ENCODE peak calls at places on chromosomes 3 and 15, in nine cellular contexts. H, L, V, T, S, D, M, P and C are unnamed samples.

GRCh38 chr3:137150825-137151224 is 193.0 kb downstream of the IL20RB start:
- DNase-seq in M (no peak), S (no peak), L (no peak), P (no peak), T (no peak), D (no peak), V (no peak), H (no peak), C (no peak)

GRCh38 chr3:137194301-137194700 is 236.5 kb downstream of the IL20RB start:
- DNase-seq in D (no peak), L (no peak), P (no peak), M (no peak), S (no peak), V (no peak), T (no peak), H (no peak), C (no peak)

GRCh38 chr3:126194713-126195305 is 14.4 kb upstream of the ALDH1L1 start:
- DNase-seq in V (no peak), T (no peak), H (peak), M (no peak), D (peak), P (no peak), L (no peak), S (no peak), C (no peak)

GRCh38 chr15:57455969-57456368 is 79.7 kb downstream of the CGNL1 start:
- DNase-seq in T (no peak), M (no peak), V (no peak), P (no peak), H (no peak), S (no peak), D (no peak), L (no peak), C (no peak)

GRCh38 chr3:173021547-173022185 is 119.4 kb downstream of the SPATA16 start:
- DNase-seq in V (no peak), L (no peak), D (no peak), T (no peak), M (no peak), S (no peak), P (no peak), H (no peak), C (no peak)

GRCh38 chr3:62805578-62805977 is 69.6 kb downstream of the CADPS start:
- DNase-seq in P (no peak), H (no peak), M (no peak), S (no peak), V (no peak), D (no peak), L (no peak), T (no peak), C (no peak)

GRCh38 chr3:13161021-13161759 is 88.0 kb upstream of the IQSEC1 start:
- DNase-seq in D (no peak), L (no peak), H (no peak), V (no peak), S (no peak), T (no peak), P (no peak), M (no peak), C (peak)

GRCh38 chr3:113743006-113743639 is 2.9 kb downstream of the NAA50 start:
- DNase-seq in S (no peak), D (no peak), M (no peak), V (no peak), L (no peak), P (no peak), H (peak), T (no peak), C (no peak)

GRCh38 chr15:63473999-63474809 is 30.2 kb upstream of the USP3 start:
- DNase-seq in H (peak), P (no peak), D (peak), M (peak), S (no peak), T (no peak), V (peak), L (no peak), C (peak)

GRCh38 chr15:73334086-73334485 is 34.7 kb downstream of the HCN4 start:
- DNase-seq in T (no peak), H (no peak), P (no peak), S (no peak), D (no peak), V (no peak), M (no peak), L (no peak), C (no peak)

GRCh38 chr3:165778456-165778855 is 58.8 kb downstream of the BCHE start:
- DNase-seq in M (no peak), L (no peak), T (no peak), S (no peak), D (no peak), P (no peak), H (no peak), V (no peak), C (no peak)

GRCh38 chr15:39246523-39246922 is 334.4 kb upstream of the THBS1 start:
- DNase-seq in V (no peak), H (no peak), M (no peak), P (no peak), D (no peak), L (no peak), T (no peak), S (no peak), C (no peak)

GRCh38 chr3:18425641-18426403 is 683 bp upstream of the SATB1 start:
- DNase-seq in V (peak), P (no peak), M (peak), H (peak), S (peak), T (no peak), D (no peak), L (peak), C (peak)

GRCh38 chr15:36844453-36845094 is 255.8 kb downstream of the MEIS2 start:
- DNase-seq in V (no peak), L (no peak), S (no peak), H (no peak), P (no peak), T (no peak), M (no peak), D (peak), C (no peak)

GRCh38 chr3:195106418-195106906 is 164.5 kb downstream of the XXYLT1 start:
- DNase-seq in P (no peak), T (no peak), M (peak), D (peak), L (peak), H (peak), S (peak), V (peak), C (peak)

GRCh38 chr3:143035466-143036214 is 34.3 kb downstream of the U2SURP start:
- DNase-seq in P (no peak), H (no peak), L (no peak), T (no peak), S (no peak), M (no peak), D (peak), V (no peak), C (no peak)

GRCh38 chr15:64688770-64689169 is 86.6 kb downstream of the RBPMS2 start:
- DNase-seq in H (no peak), L (no peak), P (no peak), V (no peak), S (no peak), M (no peak), T (no peak), D (no peak), C (no peak)

GRCh38 chr15:43408789-43409188 is 37.9 kb downstream of the TUBGCP4 start:
- DNase-seq in S (no peak), L (no peak), V (no peak), H (no peak), P (no peak), M (no peak), D (no peak), T (no peak), C (no peak)

GRCh38 chr15:78243491-78243941 is 9.2 kb upstream of the ACSBG1 start:
- DNase-seq in S (peak), V (no peak), H (no peak), T (no peak), D (peak), L (no peak), P (no peak), M (no peak), C (peak)

GRCh38 chr15:78727561-78727960 is 83.7 kb downstream of the ADAMTS7 start:
- DNase-seq in T (no peak), V (no peak), H (no peak), L (no peak), M (no peak), S (no peak), P (no peak), D (peak), C (peak)

GRCh38 chr3:179826247-179826637 is 173.4 kb downstream of the USP13 start:
- DNase-seq in T (no peak), S (no peak), H (no peak), V (no peak), L (no peak), M (no peak), D (no peak), P (no peak), C (no peak)

GRCh38 chr15:90991587-90992285 is 2.6 kb downstream of the PRC1 start:
- DNase-seq in S (no peak), D (no peak), P (no peak), H (no peak), M (no peak), V (no peak), T (no peak), L (no peak), C (no peak)

GRCh38 chr3:115790759-115791158 is 167.4 kb downstream of the GAP43 start:
- DNase-seq in L (no peak), H (peak), T (no peak), D (peak), V (peak), S (no peak), M (peak), P (peak), C (peak)

GRCh38 chr3:66253790-66254620 is 33.2 kb downstream of the SLC25A26 start:
- DNase-seq in V (no peak), M (no peak), L (no peak), S (no peak), H (peak), P (peak), T (no peak), D (peak), C (no peak)

GRCh38 chr15:68207176-68207935 is 2.2 kb upstream of the CALML4 start:
- DNase-seq in D (no peak), V (no peak), P (no peak), L (no peak), S (no peak), M (no peak), H (no peak), T (no peak), C (no peak)

GRCh38 chr3:29694331-29694730 is 413.5 kb downstream of the RBMS3 start:
- DNase-seq in S (no peak), V (no peak), H (no peak), T (no peak), L (no peak), M (no peak), D (no peak), P (no peak), C (no peak)

GRCh38 chr3:195911946-195912270 is 3.6 kb upstream of the TNK2 start:
- DNase-seq in S (no peak), D (no peak), V (no peak), P (no peak), T (no peak), H (no peak), L (no peak), M (no peak), C (no peak)

GRCh38 chr3:175386630-175387029 is 527.5 kb downstream of the NAALADL2 start:
- DNase-seq in L (no peak), T (no peak), H (peak), V (no peak), S (no peak), M (no peak), P (peak), D (peak), C (peak)

GRCh38 chr3:109275702-109276293 is 40.5 kb downstream of the DPPA2 start:
- DNase-seq in M (no peak), S (no peak), V (peak), T (peak), D (peak), P (no peak), H (peak), L (no peak), C (peak)

GRCh38 chr3:181570472-181570871 is 141.3 kb upstream of the SOX2 start:
- DNase-seq in D (no peak), S (no peak), P (no peak), V (no peak), H (no peak), M (no peak), T (no peak), L (no peak), C (no peak)

GRCh38 chr15:66739287-66739686 is 37.3 kb downstream of the SMAD6 start:
- DNase-seq in H (no peak), D (no peak), L (peak), T (no peak), V (no peak), S (no peak), P (no peak), M (no peak), C (no peak)

GRCh38 chr15:85047271-85047948 is 65.8 kb downstream of the PDE8A start:
- DNase-seq in V (no peak), M (no peak), P (peak), D (peak), H (no peak), S (no peak), L (no peak), T (no peak), C (peak)

GRCh38 chr3:52490938-52491526 is 4.1 kb upstream of the STAB1 start:
- DNase-seq in H (no peak), S (peak), T (no peak), L (no peak), D (peak), M (no peak), V (no peak), P (no peak), C (peak)